ENCODE peak calls at places on chromosome 4, in five cellular contexts. U is caudate nucleus, W is heart left ventricle, L is A549, O is psoas muscle. P is an unnamed sample.

GRCh38 chr4:4842476-4843441 is 16.7 kb upstream of the MSX1 start:
- DNase-seq in U (no peak), W (no peak), L (no peak), O (no peak), P (no peak)

GRCh38 chr4:173057442-173057841 is 111.2 kb upstream of the GALNT7 start:
- DNase-seq in U (no peak), W (no peak), L (no peak), O (no peak), P (no peak)

GRCh38 chr4:145760961-145761929 is 81.3 kb downstream of the C4orf51 start:
- DNase-seq in U (no peak), W (peak; percentile 67), L (no peak), O (no peak), P (peak; percentile 68)

GRCh38 chr4:167943872-167944505 is 148.3 kb upstream of the ANXA10 start:
- DNase-seq in U (no peak), W (no peak), L (no peak), O (no peak), P (no peak)

GRCh38 chr4:158597879-158598596 is 73.6 kb downstream of the C4orf46 start:
- DNase-seq in U (no peak), W (no peak), L (no peak), O (no peak), P (no peak)

GRCh38 chr4:87574996-87575395 is 33.3 kb upstream of the DSPP start:
- DNase-seq in U (no peak), W (no peak), L (no peak), O (no peak), P (no peak)

GRCh38 chr4:81580346-81581013 is 108.8 kb upstream of the RASGEF1B start:
- DNase-seq in U (no peak), W (no peak), L (no peak), O (no peak), P (no peak)

GRCh38 chr4:113435893-113436292 is 325.6 kb downstream of the CAMK2D start:
- DNase-seq in U (no peak), W (peak; percentile 70), L (no peak), O (no peak), P (peak; percentile 75)

GRCh38 chr4:182142146-182143085 is 100.8 kb upstream of the TENM3 start:
- DNase-seq in U (no peak), W (no peak), L (no peak), O (peak; percentile 20), P (no peak)

GRCh38 chr4:188190461-188190860 is 51.2 kb downstream of the TRIML1 start:
- DNase-seq in U (no peak), W (no peak), L (no peak), O (no peak), P (no peak)

GRCh38 chr4:101655847-101656246 is 134.7 kb upstream of the BANK1 start:
- DNase-seq in U (no peak), W (no peak), L (no peak), O (no peak), P (no peak)

GRCh38 chr4:40990202-40990898 is 224.0 kb downstream of the APBB2 start:
- DNase-seq in U (no peak), W (no peak), L (peak; percentile 89), O (no peak), P (no peak)

GRCh38 chr4:68110441-68110840 is 19.2 kb downstream of the TMPRSS11F start:
- DNase-seq in U (no peak), W (no peak), L (no peak), O (no peak), P (no peak)

GRCh38 chr4:2962614-2963184 is 507 bp downstream of the NOP14 start:
- DNase-seq in U (peak; percentile 51), W (no peak), L (peak; percentile 52), O (peak; percentile 44), P (peak; percentile 26)

GRCh38 chr4:25161599-25161960 is 1.3 kb upstream of the SEPSECS start:
- DNase-seq in U (no peak), W (no peak), L (no peak), O (no peak), P (no peak)

GRCh38 chr4:4984186-4984585 is 35.1 kb downstream of the CYTL1 start:
- DNase-seq in U (no peak), W (no peak), L (no peak), O (no peak), P (no peak)

GRCh38 chr4:24547979-24548378 is 36.4 kb downstream of the DHX15 start:
- DNase-seq in U (no peak), W (no peak), L (no peak), O (no peak), P (no peak)

GRCh38 chr4:67456577-67457196 is 88.6 kb downstream of the CENPC start:
- DNase-seq in U (no peak), W (no peak), L (no peak), O (no peak), P (no peak)

GRCh38 chr4:189090174-189090814 is 850.4 kb upstream of the FRG1 start:
- DNase-seq in U (no peak), W (no peak), L (peak; percentile 30), O (no peak), P (no peak)

GRCh38 chr4:156732634-156733033 is 239.0 kb downstream of the PDGFC start:
- DNase-seq in U (no peak), W (no peak), L (no peak), O (no peak), P (no peak)

GRCh38 chr4:182488886-182489285 is 245.7 kb downstream of the TENM3 start:
- DNase-seq in U (no peak), W (no peak), L (no peak), O (no peak), P (no peak)

GRCh38 chr4:56757821-56758400 is 63.6 kb downstream of the SPINK2 start:
- DNase-seq in U (no peak), W (no peak), L (peak; percentile 57), O (peak; percentile 12), P (peak; percentile 9)

GRCh38 chr4:110275871-110276270 is 77.5 kb upstream of the ELOVL6 start:
- DNase-seq in U (no peak), W (no peak), L (no peak), O (no peak), P (no peak)

GRCh38 chr4:10625130-10625529 is 59.4 kb downstream of the CLNK start:
- DNase-seq in U (no peak), W (no peak), L (no peak), O (no peak), P (no peak)

GRCh38 chr4:122224348-122224747 is 72.2 kb downstream of the BLTP1 start:
- DNase-seq in U (no peak), W (no peak), L (peak; percentile 14), O (no peak), P (no peak)

GRCh38 chr4:114642173-114642780 is 43.7 kb downstream of the UGT8 start:
- DNase-seq in U (no peak), W (no peak), L (no peak), O (no peak), P (no peak)

GRCh38 chr4:173332963-173333657 is 1.0 kb downstream of the HMGB2 start:
- DNase-seq in U (no peak), W (no peak), L (no peak), O (no peak), P (no peak)

GRCh38 chr4:2811830-2812599 is 19.1 kb downstream of the SH3BP2 start:
- DNase-seq in U (no peak), W (peak; percentile 78), L (no peak), O (peak; percentile 76), P (peak; percentile 78)

GRCh38 chr4:1004557-1005485 is 6.6 kb upstream of the FGFRL1 start:
- DNase-seq in U (no peak), W (peak; percentile 53), L (no peak), O (no peak), P (peak; percentile 62)

GRCh38 chr4:138858419-138858818 is 157.2 kb upstream of the NOCT start:
- DNase-seq in U (no peak), W (no peak), L (no peak), O (no peak), P (no peak)

GRCh38 chr4:170089743-170090666 is at the start of gene AADAT:
- DNase-seq in U (peak; percentile 71), W (peak; percentile 75), L (peak; percentile 81), O (peak; percentile 77), P (peak; percentile 74)

GRCh38 chr4:68750555-68750954 is 65.2 kb upstream of the UGT2B10 start:
- DNase-seq in U (no peak), W (no peak), L (no peak), O (no peak), P (no peak)

GRCh38 chr4:84920591-84920990 is 45.9 kb downstream of the WDFY3 start:
- DNase-seq in U (no peak), W (no peak), L (no peak), O (no peak), P (no peak)

DNA sequence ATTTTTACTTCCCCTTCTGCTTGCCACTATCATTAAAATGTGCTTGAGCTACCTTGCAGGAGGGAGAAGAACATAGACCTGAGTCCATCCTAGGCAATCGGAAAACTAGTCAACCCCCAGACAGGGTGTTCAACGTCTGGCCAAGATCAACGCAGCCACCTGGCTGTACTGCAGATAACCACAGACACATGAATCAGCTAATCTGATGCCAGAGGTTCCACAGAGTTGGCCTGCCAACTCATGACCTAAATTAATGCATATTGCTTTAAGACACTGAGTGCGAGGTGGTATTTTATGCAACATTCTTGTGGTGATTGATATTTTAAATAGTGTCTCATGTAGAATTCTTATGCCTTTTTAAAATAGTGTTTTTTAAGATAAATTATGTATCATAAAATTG is 1283.8 kb upstream of the PABPC4L start:
- DNase-seq in U (no peak), W (no peak), L (no peak), O (no peak), P (no peak)
- H3K27ac ChIP-seq in U (no peak overlapping the region), W (no peak overlapping the region), L (no peak overlapping the region), O (no peak overlapping the region), P (no peak overlapping the region)

GRCh38 chr4:37686373-37687174 is at the start of gene RELL1:
- DNase-seq in U (peak; percentile 99), W (peak; percentile 100), L (peak; percentile 98), O (peak; percentile 99), P (peak; percentile 99)

GRCh38 chr4:37684154-37684553 is 2.0 kb downstream of the RELL1 start:
- DNase-seq in U (no peak), W (no peak), L (no peak), O (no peak), P (no peak)

GRCh38 chr4:37687175-37687525 is 974 bp upstream of the RELL1 start:
- DNase-seq in U (no peak), W (no peak), L (no peak), O (no peak), P (no peak)

GRCh38 chr4:37685726-37686372 is 327 bp downstream of the RELL1 start:
- DNase-seq in U (no peak), W (peak; percentile 61), L (peak; percentile 12), O (peak; percentile 71), P (no peak)

GRCh38 chr4:37685211-37685725 is 908 bp downstream of the RELL1 start:
- DNase-seq in U (no peak), W (peak; percentile 30), L (no peak), O (no peak), P (peak; percentile 41)
- H3K27ac ChIP-seq in U (peak overlapping the region; percentile 92), W (peak overlapping the region; percentile 98), L (peak overlapping the region; percentile 88), O (peak overlapping the region; percentile 99), P (peak overlapping the region; percentile 98)

DNA sequence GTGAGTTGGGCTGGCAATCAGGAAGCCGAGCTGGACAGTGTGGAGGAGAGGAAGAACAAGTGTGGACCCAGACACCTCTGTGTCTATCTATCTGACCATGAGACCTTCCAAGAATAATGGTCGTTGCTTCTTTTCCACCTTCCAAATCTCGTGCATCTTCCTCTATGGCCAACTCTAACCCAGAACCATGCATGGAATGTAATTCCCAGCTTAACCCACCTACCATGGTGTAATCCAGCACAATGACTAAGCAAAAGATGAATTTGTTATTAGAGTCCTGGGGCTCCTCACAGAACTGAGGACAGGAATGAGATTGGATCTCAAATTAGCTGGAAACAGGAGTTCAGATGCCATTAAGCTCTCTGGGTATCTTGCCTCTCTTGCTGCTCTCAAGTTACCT is 17.4 kb upstream of the TMEM184C start:
- DNase-seq in U (no peak), W (no peak), L (no peak), O (no peak), P (no peak)
- H3K27ac ChIP-seq in U (no peak overlapping the region), W (no peak overlapping the region), L (peak overlapping the region; percentile 25), O (no peak overlapping the region), P (no peak overlapping the region)

GRCh38 chr4:90318208-90318607 is 191.0 kb downstream of the CCSER1 start:
- DNase-seq in U (no peak), W (no peak), L (peak; percentile 38), O (no peak), P (no peak)
- H3K27ac ChIP-seq in U (no peak overlapping the region), W (no peak overlapping the region), L (peak overlapping the region; percentile 35), O (no peak overlapping the region), P (no peak overlapping the region)